ENCODE peak calls at places on chromosomes 16 and 17, in nine cellular contexts. One of them, this sample, is unnamed.

GRCh38 chr16:58684001-58684353 is 593 bp downstream of the SLC38A7 start:
- DNase-seq in testis: no peak
- DNase-seq in fibroblast of the aortic adventitia: peak
- DNase-seq in progenitor cell of endocrine pancreas: no peak
- DNase-seq in GM12878: no peak
- DNase-seq in fibroblast of pulmonary artery: peak
- DNase-seq in kidney epithelial cell: no peak
- DNase-seq in gastrocnemius medialis: no peak
- DNase-seq in neural crest cell: no peak
- DNase-seq in this sample: no peak

GRCh38 chr16:53080345-53081031 is 25.7 kb downstream of the CHD9 start:
- DNase-seq in fibroblast of the aortic adventitia: peak
- DNase-seq in fibroblast of pulmonary artery: peak
- DNase-seq in progenitor cell of endocrine pancreas: no peak
- DNase-seq in testis: peak
- DNase-seq in gastrocnemius medialis: no peak
- DNase-seq in neural crest cell: no peak
- DNase-seq in GM12878: no peak
- DNase-seq in kidney epithelial cell: no peak
- DNase-seq in this sample: no peak

GRCh38 chr17:78124081-78124835 is 4.3 kb downstream of the TMC6 start:
- DNase-seq in fibroblast of pulmonary artery: no peak
- DNase-seq in progenitor cell of endocrine pancreas: no peak
- DNase-seq in testis: no peak
- DNase-seq in GM12878: no peak
- DNase-seq in kidney epithelial cell: no peak
- DNase-seq in fibroblast of the aortic adventitia: no peak
- DNase-seq in gastrocnemius medialis: no peak
- DNase-seq in neural crest cell: no peak
- DNase-seq in this sample: no peak

GRCh38 chr17:61647044-61647443 is 56.0 kb upstream of the NACA2 start:
- DNase-seq in progenitor cell of endocrine pancreas: no peak
- DNase-seq in fibroblast of the aortic adventitia: peak
- DNase-seq in testis: no peak
- DNase-seq in kidney epithelial cell: no peak
- DNase-seq in neural crest cell: no peak
- DNase-seq in fibroblast of pulmonary artery: peak
- DNase-seq in GM12878: no peak
- DNase-seq in gastrocnemius medialis: no peak
- DNase-seq in this sample: no peak

GRCh38 chr17:28188841-28189263 is 130.1 kb upstream of the TMEM97 start:
- DNase-seq in fibroblast of pulmonary artery: no peak
- DNase-seq in fibroblast of the aortic adventitia: no peak
- DNase-seq in neural crest cell: no peak
- DNase-seq in GM12878: no peak
- DNase-seq in testis: no peak
- DNase-seq in progenitor cell of endocrine pancreas: no peak
- DNase-seq in gastrocnemius medialis: no peak
- DNase-seq in kidney epithelial cell: peak
- DNase-seq in this sample: no peak

GRCh38 chr16:87435399-87436224 is 43.5 kb downstream of the MAP1LC3B start:
- DNase-seq in gastrocnemius medialis: no peak
- DNase-seq in GM12878: no peak
- DNase-seq in fibroblast of pulmonary artery: peak
- DNase-seq in testis: no peak
- DNase-seq in neural crest cell: no peak
- DNase-seq in kidney epithelial cell: no peak
- DNase-seq in fibroblast of the aortic adventitia: peak
- DNase-seq in progenitor cell of endocrine pancreas: no peak
- DNase-seq in this sample: no peak

GRCh38 chr16:31277659-31278260 is 18.0 kb downstream of the ITGAM start:
- DNase-seq in GM12878: no peak
- DNase-seq in fibroblast of pulmonary artery: no peak
- DNase-seq in testis: no peak
- DNase-seq in progenitor cell of endocrine pancreas: no peak
- DNase-seq in neural crest cell: no peak
- DNase-seq in fibroblast of the aortic adventitia: no peak
- DNase-seq in gastrocnemius medialis: no peak
- DNase-seq in kidney epithelial cell: no peak
- DNase-seq in this sample: no peak

GRCh38 chr16:26382607-26383006 is 684.1 kb upstream of the C16orf82 start:
- DNase-seq in neural crest cell: no peak
- DNase-seq in fibroblast of the aortic adventitia: no peak
- DNase-seq in fibroblast of pulmonary artery: no peak
- DNase-seq in GM12878: no peak
- DNase-seq in progenitor cell of endocrine pancreas: no peak
- DNase-seq in testis: no peak
- DNase-seq in kidney epithelial cell: no peak
- DNase-seq in gastrocnemius medialis: no peak
- DNase-seq in this sample: no peak

GRCh38 chr16:12617401-12617819 is 186.3 kb downstream of the CPPED1 start:
- DNase-seq in gastrocnemius medialis: no peak
- DNase-seq in neural crest cell: no peak
- DNase-seq in GM12878: no peak
- DNase-seq in fibroblast of the aortic adventitia: no peak
- DNase-seq in fibroblast of pulmonary artery: no peak
- DNase-seq in progenitor cell of endocrine pancreas: no peak
- DNase-seq in kidney epithelial cell: no peak
- DNase-seq in testis: no peak
- DNase-seq in this sample: no peak

GRCh38 chr16:55042556-55043432 is 112.1 kb downstream of the IRX5 start:
- DNase-seq in fibroblast of the aortic adventitia: no peak
- DNase-seq in testis: no peak
- DNase-seq in progenitor cell of endocrine pancreas: no peak
- DNase-seq in fibroblast of pulmonary artery: no peak
- DNase-seq in gastrocnemius medialis: no peak
- DNase-seq in GM12878: no peak
- DNase-seq in neural crest cell: no peak
- DNase-seq in kidney epithelial cell: no peak
- DNase-seq in this sample: no peak

GRCh38 chr17:75877752-75878173 is 618 bp downstream of the TRIM47 start:
- DNase-seq in GM12878: no peak
- DNase-seq in kidney epithelial cell: no peak
- DNase-seq in progenitor cell of endocrine pancreas: peak
- DNase-seq in fibroblast of the aortic adventitia: peak
- DNase-seq in testis: peak
- DNase-seq in fibroblast of pulmonary artery: peak
- DNase-seq in neural crest cell: peak
- DNase-seq in gastrocnemius medialis: peak
- DNase-seq in this sample: peak

GRCh38 chr17:78278139-78278741 is 46.8 kb downstream of the TMEM235 start:
- DNase-seq in neural crest cell: no peak
- DNase-seq in gastrocnemius medialis: peak
- DNase-seq in kidney epithelial cell: no peak
- DNase-seq in GM12878: no peak
- DNase-seq in progenitor cell of endocrine pancreas: no peak
- DNase-seq in fibroblast of pulmonary artery: no peak
- DNase-seq in fibroblast of the aortic adventitia: no peak
- DNase-seq in testis: no peak
- DNase-seq in this sample: no peak

GRCh38 chr17:8375738-8376259 is 705 bp downstream of the KRABD2 start:
- DNase-seq in progenitor cell of endocrine pancreas: peak
- DNase-seq in fibroblast of the aortic adventitia: peak
- DNase-seq in testis: no peak
- DNase-seq in kidney epithelial cell: no peak
- DNase-seq in fibroblast of pulmonary artery: no peak
- DNase-seq in GM12878: no peak
- DNase-seq in gastrocnemius medialis: no peak
- DNase-seq in neural crest cell: no peak
- DNase-seq in this sample: no peak

GRCh38 chr17:3667366-3668278 is 756 bp downstream of the TAX1BP3 start:
- DNase-seq in GM12878: no peak
- DNase-seq in progenitor cell of endocrine pancreas: peak
- DNase-seq in neural crest cell: peak
- DNase-seq in gastrocnemius medialis: peak
- DNase-seq in testis: peak
- DNase-seq in fibroblast of pulmonary artery: peak
- DNase-seq in kidney epithelial cell: peak
- DNase-seq in fibroblast of the aortic adventitia: peak
- DNase-seq in this sample: no peak

GRCh38 chr16:28990375-28991040 is 5.7 kb downstream of the LAT start:
- DNase-seq in fibroblast of pulmonary artery: no peak
- DNase-seq in fibroblast of the aortic adventitia: no peak
- DNase-seq in testis: no peak
- DNase-seq in neural crest cell: no peak
- DNase-seq in progenitor cell of endocrine pancreas: no peak
- DNase-seq in kidney epithelial cell: no peak
- DNase-seq in gastrocnemius medialis: no peak
- DNase-seq in GM12878: no peak
- DNase-seq in this sample: no peak

GRCh38 chr17:32111141-32111771 is 31.0 kb upstream of the RHOT1 start:
- DNase-seq in GM12878: no peak
- DNase-seq in kidney epithelial cell: no peak
- DNase-seq in testis: peak
- DNase-seq in gastrocnemius medialis: peak
- DNase-seq in fibroblast of pulmonary artery: peak
- DNase-seq in neural crest cell: no peak
- DNase-seq in progenitor cell of endocrine pancreas: no peak
- DNase-seq in fibroblast of the aortic adventitia: peak
- DNase-seq in this sample: no peak

GRCh38 chr16:87347932-87348615 is 30.9 kb upstream of the C16orf95 start:
- DNase-seq in testis: no peak
- DNase-seq in gastrocnemius medialis: no peak
- DNase-seq in fibroblast of pulmonary artery: no peak
- DNase-seq in progenitor cell of endocrine pancreas: no peak
- DNase-seq in neural crest cell: no peak
- DNase-seq in kidney epithelial cell: no peak
- DNase-seq in GM12878: no peak
- DNase-seq in fibroblast of the aortic adventitia: no peak
- DNase-seq in this sample: no peak

GRCh38 chr17:80477647-80478478 is 1.5 kb upstream of the NPTX1 start:
- DNase-seq in fibroblast of the aortic adventitia: peak
- DNase-seq in GM12878: no peak
- DNase-seq in kidney epithelial cell: no peak
- DNase-seq in neural crest cell: peak
- DNase-seq in gastrocnemius medialis: no peak
- DNase-seq in fibroblast of pulmonary artery: peak
- DNase-seq in testis: peak
- DNase-seq in progenitor cell of endocrine pancreas: peak
- DNase-seq in this sample: no peak
- TF ChIP-seq CTCF in fibroblast of the aortic adventitia: peak
- TF ChIP-seq CTCF in GM12878: no peak
- TF ChIP-seq CTCF in kidney epithelial cell: peak
- TF ChIP-seq CTCF in neural crest cell: peak
- TF ChIP-seq CTCF in gastrocnemius medialis: peak
- TF ChIP-seq CTCF in fibroblast of pulmonary artery: peak
- TF ChIP-seq CTCF in testis: peak
- TF ChIP-seq CTCF in progenitor cell of endocrine pancreas: peak
- TF ChIP-seq CTCF in this sample: peak

DNA sequence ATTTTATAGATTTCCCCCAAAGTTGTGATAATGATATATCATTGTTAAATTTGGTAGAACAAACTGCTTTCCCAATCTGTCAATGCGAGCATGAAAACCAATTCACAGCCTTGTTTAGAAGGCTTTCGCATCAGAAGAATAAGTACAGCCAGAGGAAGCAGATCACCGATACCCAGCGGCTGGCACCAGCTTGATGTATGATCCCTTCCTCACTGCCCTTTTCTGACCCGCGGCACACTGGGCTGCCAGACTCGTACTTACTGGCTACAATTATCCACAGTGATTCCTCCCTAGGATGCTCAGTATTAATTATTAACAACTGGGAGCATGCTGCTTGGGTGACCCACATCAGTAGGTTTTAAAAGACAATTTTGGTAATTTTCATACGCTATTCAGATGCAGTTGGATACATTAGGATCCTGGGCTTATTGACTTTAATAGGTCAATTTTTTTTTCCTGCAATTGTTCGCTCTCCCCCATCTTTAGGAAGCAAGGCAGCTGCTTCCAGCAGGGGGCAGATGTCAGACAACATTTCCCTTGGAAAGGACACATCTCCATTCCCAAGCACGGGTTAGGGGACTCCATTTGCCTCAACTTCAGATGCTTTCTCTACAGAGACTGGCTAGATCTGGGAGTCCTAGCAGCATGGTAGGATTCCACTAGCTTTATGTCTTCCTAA is 582.7 kb upstream of the PSMD7 start:
- DNase-seq in neural crest cell: peak
- DNase-seq in fibroblast of the aortic adventitia: no peak
- DNase-seq in fibroblast of pulmonary artery: peak
- DNase-seq in GM12878: no peak
- DNase-seq in kidney epithelial cell: no peak
- DNase-seq in progenitor cell of endocrine pancreas: no peak
- DNase-seq in gastrocnemius medialis: no peak
- DNase-seq in testis: peak
- DNase-seq in this sample: no peak
- TF ChIP-seq CTCF in neural crest cell: peak
- TF ChIP-seq CTCF in fibroblast of the aortic adventitia: no peak
- TF ChIP-seq CTCF in fibroblast of pulmonary artery: no peak
- TF ChIP-seq CTCF in GM12878: no peak
- TF ChIP-seq CTCF in kidney epithelial cell: peak
- TF ChIP-seq CTCF in progenitor cell of endocrine pancreas: peak
- TF ChIP-seq CTCF in gastrocnemius medialis: no peak
- TF ChIP-seq CTCF in testis: no peak
- TF ChIP-seq CTCF in this sample: no peak

GRCh38 chr17:39696731-39697130 is 3.1 kb upstream of the ERBB2 start:
- DNase-seq in neural crest cell: no peak
- DNase-seq in gastrocnemius medialis: no peak
- DNase-seq in testis: no peak
- DNase-seq in kidney epithelial cell: no peak
- DNase-seq in fibroblast of the aortic adventitia: no peak
- DNase-seq in progenitor cell of endocrine pancreas: no peak
- DNase-seq in fibroblast of pulmonary artery: no peak
- DNase-seq in GM12878: no peak
- DNase-seq in this sample: no peak

GRCh38 chr17:39697961-39698360 is 1.9 kb upstream of the ERBB2 start:
- DNase-seq in testis: no peak
- DNase-seq in progenitor cell of endocrine pancreas: no peak
- DNase-seq in neural crest cell: no peak
- DNase-seq in GM12878: no peak
- DNase-seq in kidney epithelial cell: no peak
- DNase-seq in fibroblast of the aortic adventitia: no peak
- DNase-seq in fibroblast of pulmonary artery: no peak
- DNase-seq in gastrocnemius medialis: no peak
- DNase-seq in this sample: no peak

GRCh38 chr17:39694593-39694992 is 5.3 kb upstream of the ERBB2 start:
- DNase-seq in fibroblast of the aortic adventitia: no peak
- DNase-seq in testis: no peak
- DNase-seq in neural crest cell: no peak
- DNase-seq in fibroblast of pulmonary artery: no peak
- DNase-seq in kidney epithelial cell: no peak
- DNase-seq in progenitor cell of endocrine pancreas: no peak
- DNase-seq in gastrocnemius medialis: no peak
- DNase-seq in GM12878: no peak
- DNase-seq in this sample: no peak

GRCh38 chr17:39699818-39700147 is at the start of gene ERBB2:
- DNase-seq in gastrocnemius medialis: peak
- DNase-seq in GM12878: no peak
- DNase-seq in progenitor cell of endocrine pancreas: peak
- DNase-seq in fibroblast of the aortic adventitia: peak
- DNase-seq in kidney epithelial cell: peak
- DNase-seq in testis: peak
- DNase-seq in fibroblast of pulmonary artery: peak
- DNase-seq in neural crest cell: peak
- DNase-seq in this sample: no peak

GRCh38 chr17:39695089-39695474 is 4.8 kb upstream of the ERBB2 start:
- DNase-seq in fibroblast of the aortic adventitia: no peak
- DNase-seq in fibroblast of pulmonary artery: no peak
- DNase-seq in gastrocnemius medialis: no peak
- DNase-seq in GM12878: no peak
- DNase-seq in neural crest cell: no peak
- DNase-seq in progenitor cell of endocrine pancreas: no peak
- DNase-seq in testis: no peak
- DNase-seq in kidney epithelial cell: no peak
- DNase-seq in this sample: no peak
- TF ChIP-seq CTCF in fibroblast of the aortic adventitia: no peak
- TF ChIP-seq CTCF in fibroblast of pulmonary artery: no peak
- TF ChIP-seq CTCF in gastrocnemius medialis: no peak
- TF ChIP-seq CTCF in GM12878: no peak
- TF ChIP-seq CTCF in neural crest cell: no peak
- TF ChIP-seq CTCF in progenitor cell of endocrine pancreas: no peak
- TF ChIP-seq CTCF in testis: no peak
- TF ChIP-seq CTCF in kidney epithelial cell: no peak
- TF ChIP-seq CTCF in this sample: no peak

GRCh38 chr16:85550422-85551318 is 62.5 kb upstream of the GSE1 start:
- DNase-seq in GM12878: no peak
- DNase-seq in neural crest cell: no peak
- DNase-seq in testis: peak
- DNase-seq in gastrocnemius medialis: no peak
- DNase-seq in fibroblast of pulmonary artery: no peak
- DNase-seq in fibroblast of the aortic adventitia: no peak
- DNase-seq in kidney epithelial cell: no peak
- DNase-seq in progenitor cell of endocrine pancreas: no peak
- DNase-seq in this sample: no peak
- TF ChIP-seq CTCF in GM12878: no peak
- TF ChIP-seq CTCF in neural crest cell: no peak
- TF ChIP-seq CTCF in testis: no peak
- TF ChIP-seq CTCF in gastrocnemius medialis: peak
- TF ChIP-seq CTCF in fibroblast of pulmonary artery: no peak
- TF ChIP-seq CTCF in fibroblast of the aortic adventitia: peak
- TF ChIP-seq CTCF in kidney epithelial cell: no peak
- TF ChIP-seq CTCF in progenitor cell of endocrine pancreas: peak
- TF ChIP-seq CTCF in this sample: no peak

This sample was measured in natural killer cell.